ENCODE peak calls at places on chromosomes 7 and 10, in ten cellular contexts. Y, T, G, I, E, M, C, X, K and F are unnamed samples.
A peak's percentile ranks its signal among the peaks of the same experiment; 100 is the strongest.

GRCh38 chr10:78579995-78580394 is 488.8 kb upstream of the ZMIZ1 start:
- DNase-seq in Y (no peak), I (peak; percentile 67), X (no peak), T (no peak), K (no peak), G (no peak), M (no peak), E (peak; percentile 90), C (no peak), F (no peak)

GRCh38 chr10:71648595-71649320 is 70.8 kb downstream of the C10orf105 start:
- DNase-seq in T (no peak), C (no peak), K (no peak), G (no peak), I (no peak), E (no peak), Y (no peak), M (no peak), X (no peak), F (no peak)

GRCh38 chr10:113319450-113319849 is 233.4 kb upstream of the HABP2 start:
- DNase-seq in X (no peak), G (no peak), Y (no peak), C (no peak), I (no peak), K (no peak), M (no peak), T (no peak), E (no peak), F (no peak)

GRCh38 chr10:49139000-49139865 is 5.4 kb upstream of the FAM170B start:
- DNase-seq in T (no peak), G (peak; percentile 41), X (no peak), M (no peak), K (peak; percentile 62), Y (no peak), I (no peak), C (no peak), E (no peak), F (peak; percentile 30)

GRCh38 chr10:45379891-45380540 is 6.0 kb downstream of the ALOX5 start:
- DNase-seq in X (no peak), M (no peak), T (no peak), G (no peak), I (no peak), C (no peak), E (peak; percentile 77), Y (no peak), K (no peak), F (no peak)

GRCh38 chr7:75958802-75959543 is 35.4 kb downstream of the TMEM120A start:
- DNase-seq in M (no peak), T (no peak), C (no peak), G (no peak), Y (peak; percentile 73), K (peak; percentile 51), X (no peak), I (no peak), E (no peak), F (no peak)

GRCh38 chr10:100827819-100828743 is 82.7 kb downstream of the PAX2 start:
- DNase-seq in K (no peak), C (peak; percentile 61), G (peak; percentile 7), T (no peak), I (no peak), M (peak; percentile 79), Y (peak; percentile 43), X (peak; percentile 50), E (peak; percentile 52), F (no peak)

GRCh38 chr7:44978511-44979366 is at the start of gene MYO1G:
- DNase-seq in I (no peak), M (no peak), T (peak; percentile 65), Y (no peak), G (no peak), X (no peak), K (no peak), E (no peak), C (no peak), F (no peak)

GRCh38 chr10:13877154-13877909 is 290.6 kb downstream of the PRPF18 start:
- DNase-seq in M (no peak), E (no peak), G (peak; percentile 62), X (no peak), I (no peak), K (no peak), T (no peak), C (no peak), Y (no peak), F (no peak)

GRCh38 chr10:117553171-117553814 is 10.7 kb downstream of the EMX2 start:
- DNase-seq in T (no peak), E (no peak), Y (no peak), C (peak; percentile 63), G (no peak), K (no peak), M (peak; percentile 82), X (no peak), I (no peak), F (no peak)
- TF ChIP-seq CTCF in T (no peak), E (no peak), Y (no peak), C (peak; percentile 49), G (peak; percentile 26), K (no peak), M (peak; percentile 18), X (peak; percentile 37), I (no peak), F (no peak)

GRCh38 chr10:26879744-26880143 is 19.0 kb upstream of the ABI1 start:
- DNase-seq in T (no peak), Y (peak; percentile 21), I (no peak), K (no peak), G (no peak), C (no peak), E (no peak), M (no peak), X (no peak), F (no peak)

GRCh38 chr10:26887611-26888215 is 27.0 kb upstream of the ABI1 start:
- DNase-seq in Y (no peak), T (no peak), E (no peak), M (no peak), K (no peak), I (peak; percentile 9), C (no peak), G (no peak), X (no peak), F (no peak)

GRCh38 chr10:26881600-26882331 is 21.0 kb upstream of the ABI1 start:
- DNase-seq in X (no peak), I (peak; percentile 65), T (no peak), Y (peak; percentile 77), C (no peak), K (peak; percentile 87), M (peak; percentile 17), G (peak; percentile 45), E (no peak), F (no peak)
- TF ChIP-seq CTCF in X (peak; percentile 80), I (peak; percentile 61), T (peak; percentile 70), Y (peak; percentile 90), C (peak; percentile 83), K (peak; percentile 84), M (peak; percentile 56), G (peak; percentile 77), E (peak; percentile 65), F (peak; percentile 78)

GRCh38 chr7:148110097-148110868 is 480.3 kb upstream of the C7orf33 start:
- DNase-seq in K (no peak), G (no peak), M (no peak), I (no peak), C (peak; percentile 47), X (no peak), T (no peak), Y (peak; percentile 12), E (no peak), F (no peak)
- TF ChIP-seq CTCF in K (no peak), G (no peak), M (no peak), I (no peak), C (peak; percentile 55), X (peak; percentile 34), T (no peak), Y (no peak), E (no peak), F (no peak)

DNA sequence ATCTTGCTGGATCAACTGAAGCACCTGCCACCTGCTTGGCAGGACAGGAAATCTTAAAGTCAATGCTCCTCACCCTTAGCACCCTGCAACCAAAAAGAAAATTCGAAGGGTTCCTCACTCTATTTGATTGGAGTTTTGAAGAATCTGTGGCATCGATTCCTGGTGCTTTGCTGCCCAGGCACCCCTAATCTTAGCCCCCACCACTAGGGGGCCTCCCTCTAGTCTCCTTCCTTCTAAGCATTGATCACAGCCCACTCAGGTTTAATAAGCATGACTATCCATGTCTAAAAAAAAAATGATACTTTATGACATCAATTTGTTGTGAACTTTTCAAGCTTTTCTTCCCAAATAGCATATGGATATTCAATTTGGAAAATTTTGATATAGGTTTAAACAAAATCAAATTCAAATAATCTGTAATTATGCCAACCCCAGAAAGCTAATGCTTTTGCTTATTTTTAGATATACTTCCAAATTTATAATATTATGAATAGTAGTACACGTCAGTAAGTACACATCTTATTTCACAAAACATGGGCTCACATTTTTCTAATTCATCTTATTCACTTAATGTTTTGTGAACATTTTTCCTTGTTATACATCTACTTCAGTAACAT is 45.3 kb downstream of the NRG3 start:
- DNase-seq in E (no peak), Y (no peak), T (no peak), M (peak; percentile 19), C (peak; percentile 39), X (no peak), K (peak; percentile 23), I (peak; percentile 10), G (no peak), F (no peak)
- TF ChIP-seq CTCF in E (no peak), Y (no peak), T (no peak), M (peak; percentile 57), C (peak; percentile 95), X (peak; percentile 63), K (peak; percentile 75), I (peak; percentile 80), G (no peak), F (no peak)